ENCODE peak calls at places on chromosomes 16 and 17, in four cellular contexts. S, T, A and R are unnamed samples.

GRCh38 chr17:80236911-80237310 is 16.7 kb downstream of the SLC26A11 start:
- DNase-seq in S (no peak), T (no peak), A (no peak), R (no peak)

GRCh38 chr17:66755101-66755943 is 79.6 kb upstream of the CACNG5 start:
- DNase-seq in S (no peak), T (no peak), A (no peak), R (no peak)

GRCh38 chr17:36117505-36118382 is 14.1 kb downstream of the CCL4 start:
- DNase-seq in S (no peak), T (no peak), A (no peak), R (no peak)

GRCh38 chr16:16073884-16074781 is 124.7 kb downstream of the ABCC1 start:
- DNase-seq in S (peak; percentile 83), T (peak; percentile 13), A (peak; percentile 87), R (peak; percentile 76)

GRCh38 chr16:54090602-54091001 is 196.0 kb downstream of the IRX3 start:
- DNase-seq in S (no peak), T (no peak), A (no peak), R (no peak)

GRCh38 chr17:39867891-39868553 is at the start of gene ZPBP2:
- DNase-seq in S (no peak), T (no peak), A (no peak), R (no peak)

GRCh38 chr16:35745191-35745590 is 2285.8 kb downstream of the TP53TG3F start:
- DNase-seq in S (no peak), T (no peak), A (no peak), R (no peak)

GRCh38 chr16:17235147-17235817 is 235.5 kb downstream of the XYLT1 start:
- DNase-seq in S (no peak), T (no peak), A (no peak), R (no peak)

GRCh38 chr17:44351961-44352921 is 7.1 kb downstream of the GRN start:
- DNase-seq in S (no peak), T (no peak), A (no peak), R (no peak)

GRCh38 chr16:68384293-68385255 is 63.7 kb downstream of the SMPD3 start:
- DNase-seq in S (no peak), T (no peak), A (no peak), R (no peak)

GRCh38 chr17:32865141-32865540 is 11.8 kb downstream of the MYO1D start:
- DNase-seq in S (no peak), T (no peak), A (no peak), R (no peak)

GRCh38 chr16:2598133-2598641 is 60.4 kb downstream of the PDPK1 start:
- DNase-seq in S (no peak), T (no peak), A (no peak), R (no peak)

GRCh38 chr17:67067571-67068517 is 23.5 kb downstream of the CACNG1 start:
- DNase-seq in S (no peak), T (no peak), A (no peak), R (no peak)

GRCh38 chr16:11112723-11113348 is 143.2 kb downstream of the SOCS1 start:
- DNase-seq in S (no peak), T (no peak), A (no peak), R (no peak)

GRCh38 chr16:29702307-29702706 is 23.3 kb downstream of the QPRT start:
- DNase-seq in S (no peak), T (no peak), A (no peak), R (no peak)

GRCh38 chr17:43132117-43132516 is 7.0 kb upstream of the BRCA1 start:
- DNase-seq in S (no peak), T (no peak), A (no peak), R (no peak)

GRCh38 chr16:4477966-4478365 is 1.8 kb downstream of the HMOX2 start:
- DNase-seq in S (peak; percentile 44), T (no peak), A (no peak), R (no peak)

GRCh38 chr16:30949655-30950515 is 1.0 kb downstream of the ORAI3 start:
- DNase-seq in S (peak; percentile 96), T (no peak), A (peak; percentile 46), R (no peak)

GRCh38 chr16:67109407-67110135 is at the start of gene PHAF1:
- DNase-seq in S (peak; percentile 88), T (peak; percentile 74), A (peak; percentile 83), R (peak; percentile 64)

GRCh38 chr17:41689497-41690299 is 1.0 kb downstream of the EIF1 start:
- DNase-seq in S (peak; percentile 72), T (no peak), A (peak; percentile 60), R (no peak)

GRCh38 chr16:67084345-67085028 is 25.3 kb upstream of the PHAF1 start:
- DNase-seq in S (peak; percentile 66), T (no peak), A (no peak), R (no peak)

GRCh38 chr17:3647769-3648540 is 11.4 kb downstream of the CTNS start:
- DNase-seq in S (peak; percentile 60), T (no peak), A (peak; percentile 52), R (no peak)

GRCh38 chr17:65485388-65486299 is 75.8 kb downstream of the AXIN2 start:
- DNase-seq in S (no peak), T (no peak), A (no peak), R (no peak)

GRCh38 chr16:57809276-57809793 is 7.0 kb upstream of the KIFC3 start:
- DNase-seq in S (no peak), T (no peak), A (no peak), R (no peak)

GRCh38 chr16:57809843-57810196 is 7.5 kb upstream of the KIFC3 start:
- DNase-seq in S (no peak), T (no peak), A (no peak), R (no peak)

GRCh38 chr16:57807252-57807967 is 5.1 kb upstream of the KIFC3 start:
- DNase-seq in S (no peak), T (no peak), A (no peak), R (no peak)

GRCh38 chr16:57808589-57808988 is 6.3 kb upstream of the KIFC3 start:
- DNase-seq in S (no peak), T (no peak), A (no peak), R (no peak)

DNA sequence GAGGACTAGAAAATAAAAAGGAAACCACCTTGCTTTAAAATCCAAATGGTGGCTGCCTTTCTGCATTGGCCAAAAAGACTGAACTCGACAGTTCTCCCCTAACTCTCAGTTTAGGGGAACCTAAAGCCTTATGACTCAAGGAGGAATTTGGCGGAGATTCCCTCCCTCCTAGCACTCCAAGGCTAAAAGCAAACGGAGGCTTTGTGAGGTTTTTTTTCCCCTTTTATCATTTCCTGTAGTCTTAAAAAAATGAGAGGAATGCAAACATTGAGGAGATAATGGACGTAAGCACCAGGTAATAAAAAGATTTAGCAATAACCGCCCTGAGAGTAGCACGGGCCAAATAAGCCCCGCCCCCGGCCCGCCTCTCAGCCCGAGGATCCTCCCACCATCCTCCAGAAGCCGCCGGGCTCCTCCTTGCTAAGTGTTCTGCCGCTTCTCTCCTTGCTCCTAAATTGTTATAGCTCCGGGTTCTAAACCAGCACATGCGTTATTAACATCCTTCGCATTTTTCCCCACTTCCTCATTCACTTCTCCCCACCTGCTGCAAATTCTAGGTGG is 5.8 kb upstream of the KIFC3 start:
- DNase-seq in S (peak; percentile 98), T (no peak), A (peak; percentile 82), R (peak; percentile 53)
- H3K4me3 ChIP-seq in S (no peak overlapping the region), T (no peak overlapping the region), A (no peak overlapping the region), R (peak overlapping the region; percentile 4)

DNA sequence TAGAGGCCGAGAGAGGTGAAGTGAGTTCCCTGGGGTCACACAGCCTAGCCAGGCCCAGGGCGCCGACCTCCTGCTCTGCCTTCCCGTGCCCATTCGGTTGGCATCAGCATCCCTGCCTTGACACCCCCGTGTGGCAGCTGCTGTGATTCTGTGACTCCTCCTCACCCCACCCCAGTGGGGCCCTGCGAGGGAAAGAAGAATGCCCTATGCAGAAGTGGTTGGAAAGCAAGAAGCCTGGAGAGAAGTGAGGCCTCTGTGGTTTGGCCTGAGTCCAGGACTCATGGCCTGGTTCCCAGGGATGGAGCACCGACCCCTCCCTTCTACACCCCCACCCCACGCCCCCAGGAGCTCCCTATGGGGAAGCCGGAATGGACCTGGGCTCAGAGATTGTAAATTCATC is 296.2 kb downstream of the SEC14L1 start:
- DNase-seq in S (peak; percentile 88), T (no peak), A (peak; percentile 61), R (peak; percentile 89)
- H3K4me3 ChIP-seq in S (no peak overlapping the region), T (no peak overlapping the region), A (no peak overlapping the region), R (no peak overlapping the region)

GRCh38 chr17:50636804-50637195 is 2.1 kb downstream of the ABCC3 start:
- DNase-seq in S (no peak), T (no peak), A (no peak), R (no peak)

GRCh38 chr17:50638851-50639767 is 4.4 kb downstream of the ABCC3 start:
- DNase-seq in S (peak; percentile 96), T (no peak), A (peak; percentile 86), R (peak; percentile 94)

GRCh38 chr17:50638572-50638850 is 3.8 kb downstream of the ABCC3 start:
- DNase-seq in S (no peak), T (no peak), A (no peak), R (no peak)

GRCh38 chr17:50636145-50636803 is 1.6 kb downstream of the ABCC3 start:
- DNase-seq in S (peak; percentile 37), T (no peak), A (no peak), R (no peak)

DNA sequence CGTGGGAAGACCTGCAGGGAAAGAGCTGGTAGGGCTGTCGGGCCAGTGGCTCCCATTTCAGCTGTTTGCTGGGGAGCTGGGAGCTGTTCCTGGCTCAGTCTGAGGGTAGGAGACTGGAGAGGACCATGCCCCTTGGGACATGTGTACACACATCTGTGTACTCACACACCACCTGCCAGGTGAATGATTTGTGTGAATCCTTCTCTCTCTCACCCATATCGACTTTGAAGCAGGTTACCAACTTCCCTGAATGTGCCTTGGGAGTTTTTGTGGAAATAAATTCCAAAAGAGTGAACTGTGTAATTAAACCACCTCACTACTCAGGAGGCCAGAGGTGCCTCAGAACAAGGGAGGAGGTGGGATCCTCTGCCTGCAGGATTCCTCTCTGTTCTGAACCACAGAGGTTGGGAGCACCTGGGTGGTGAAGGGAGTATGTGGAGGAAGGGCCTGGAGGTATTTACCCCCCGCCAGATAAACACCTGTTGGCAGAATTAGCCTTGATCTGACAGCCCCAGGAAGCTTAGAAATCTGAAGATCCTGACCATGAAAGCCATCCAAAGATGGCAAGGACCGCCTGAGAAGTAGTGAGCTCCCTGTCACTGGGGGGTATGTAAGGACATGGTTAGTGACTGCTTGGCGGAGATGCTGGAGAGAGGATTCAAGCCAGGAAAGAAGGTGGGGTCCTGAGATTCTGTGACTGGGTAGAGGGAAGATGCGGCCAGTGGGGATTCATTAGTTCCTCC is 3.3 kb downstream of the ABCC3 start:
- DNase-seq in S (no peak), T (no peak), A (no peak), R (no peak)
- H3K4me3 ChIP-seq in S (no peak overlapping the region), T (no peak overlapping the region), A (no peak overlapping the region), R (no peak overlapping the region)

GRCh38 chr17:57531648-57532486 is 213.2 kb downstream of the CCDC182 start:
- DNase-seq in S (no peak), T (no peak), A (no peak), R (no peak)

GRCh38 chr17:57532556-57532955 is 212.5 kb downstream of the CCDC182 start:
- DNase-seq in S (no peak), T (no peak), A (no peak), R (no peak)

GRCh38 chr17:57531078-57531477 is 214.0 kb downstream of the CCDC182 start:
- DNase-seq in S (no peak), T (no peak), A (no peak), R (no peak)

GRCh38 chr17:57533684-57534305 is 211.3 kb downstream of the CCDC182 start:
- DNase-seq in S (no peak), T (no peak), A (no peak), R (no peak)

DNA sequence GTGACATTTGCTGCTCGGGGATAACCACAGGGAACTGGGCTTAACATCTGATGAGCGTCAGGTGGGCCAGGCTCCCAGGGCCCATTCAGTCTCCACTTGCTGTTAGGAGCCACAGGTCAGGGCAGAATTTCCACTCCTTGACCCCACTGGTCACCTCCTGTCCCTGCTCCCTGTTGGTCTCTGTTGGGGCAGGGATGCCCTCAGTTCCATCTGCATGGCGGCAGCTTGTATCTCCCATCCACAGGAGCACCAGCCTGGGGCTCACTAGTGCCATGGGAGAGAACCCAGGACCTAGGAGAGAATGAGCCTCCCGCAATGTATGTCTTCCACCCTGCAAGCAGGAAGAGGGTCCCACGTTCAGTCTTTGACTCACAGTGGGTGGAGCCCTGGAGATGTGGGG is 212.1 kb downstream of the CCDC182 start:
- DNase-seq in S (no peak), T (no peak), A (no peak), R (no peak)
- H3K4me3 ChIP-seq in S (no peak overlapping the region), T (no peak overlapping the region), A (no peak overlapping the region), R (no peak overlapping the region)